ENCODE peak calls at places on chromosomes 5 and 9, in four cellular contexts. One of them, this sample, is unnamed.

GRCh38 chr5:59842999-59843398 is 50.5 kb downstream of the PDE4D start:
- DNase-seq in HepG2: no peak
- DNase-seq in GM23338: no peak
- DNase-seq in PC-9: no peak
- DNase-seq in this sample: peak; percentile 57

GRCh38 chr5:5014836-5015235 is 125.3 kb upstream of the ADAMTS16 start:
- DNase-seq in PC-9: no peak
- DNase-seq in HepG2: no peak
- DNase-seq in GM23338: peak; percentile 33
- DNase-seq in this sample: no peak

GRCh38 chr9:74765572-74765971 is 122.1 kb downstream of the TRPM6 start:
- DNase-seq in PC-9: no peak
- DNase-seq in HepG2: no peak
- DNase-seq in GM23338: no peak
- DNase-seq in this sample: no peak

GRCh38 chr9:128008171-128008570 is 27.4 kb upstream of the EEIG1 start:
- DNase-seq in GM23338: no peak
- DNase-seq in PC-9: no peak
- DNase-seq in HepG2: no peak
- DNase-seq in this sample: no peak

GRCh38 chr5:82176115-82176514 is 102.0 kb downstream of the RPS23 start:
- DNase-seq in HepG2: no peak
- DNase-seq in GM23338: no peak
- DNase-seq in PC-9: no peak
- DNase-seq in this sample: no peak

GRCh38 chr9:91949946-91950664 is at the start of gene ROR2:
- DNase-seq in PC-9: no peak
- DNase-seq in HepG2: no peak
- DNase-seq in GM23338: peak; percentile 91
- DNase-seq in this sample: peak; percentile 70

GRCh38 chr9:124348831-124349230 is 66.4 kb downstream of the PSMB7 start:
- DNase-seq in GM23338: no peak
- DNase-seq in PC-9: no peak
- DNase-seq in HepG2: no peak
- DNase-seq in this sample: no peak

GRCh38 chr9:18208166-18209059 is 265.5 kb upstream of the ADAMTSL1 start:
- DNase-seq in HepG2: peak; percentile 59
- DNase-seq in GM23338: peak; percentile 88
- DNase-seq in PC-9: no peak
- DNase-seq in this sample: peak; percentile 30

GRCh38 chr5:15573594-15573993 is 73.6 kb downstream of the FBXL7 start:
- DNase-seq in HepG2: no peak
- DNase-seq in GM23338: no peak
- DNase-seq in PC-9: no peak
- DNase-seq in this sample: peak; percentile 21

GRCh38 chr9:94806307-94806893 is 79.9 kb downstream of the AOPEP start:
- DNase-seq in GM23338: no peak
- DNase-seq in HepG2: no peak
- DNase-seq in PC-9: peak; percentile 80
- DNase-seq in this sample: no peak

GRCh38 chr9:87389936-87390335 is 107.7 kb upstream of the DAPK1 start:
- DNase-seq in PC-9: no peak
- DNase-seq in GM23338: no peak
- DNase-seq in HepG2: no peak
- DNase-seq in this sample: no peak

GRCh38 chr5:36820900-36821299 is 55.7 kb upstream of the NIPBL start:
- DNase-seq in HepG2: no peak
- DNase-seq in PC-9: no peak
- DNase-seq in GM23338: no peak
- DNase-seq in this sample: no peak

GRCh38 chr9:122325124-122325523 is 45.7 kb upstream of the PTGS1 start:
- DNase-seq in GM23338: no peak
- DNase-seq in HepG2: peak; percentile 79
- DNase-seq in PC-9: no peak
- DNase-seq in this sample: peak; percentile 32

GRCh38 chr5:167573274-167574127 is 717.9 kb upstream of the WWC1 start:
- DNase-seq in HepG2: no peak
- DNase-seq in GM23338: peak; percentile 94
- DNase-seq in PC-9: no peak
- DNase-seq in this sample: peak; percentile 70

GRCh38 chr9:106745457-106745856 is 117.5 kb upstream of the ZNF462 start:
- DNase-seq in PC-9: no peak
- DNase-seq in HepG2: no peak
- DNase-seq in GM23338: no peak
- DNase-seq in this sample: peak; percentile 19

GRCh38 chr9:106284300-106284699 is 578.7 kb upstream of the ZNF462 start:
- DNase-seq in HepG2: no peak
- DNase-seq in PC-9: no peak
- DNase-seq in GM23338: peak; percentile 63
- DNase-seq in this sample: no peak

GRCh38 chr9:125295642-125296041 is 34.0 kb downstream of the GAPVD1 start:
- DNase-seq in GM23338: no peak
- DNase-seq in PC-9: no peak
- DNase-seq in HepG2: no peak
- DNase-seq in this sample: no peak

GRCh38 chr9:79694676-79695400 is 123.1 kb downstream of the TLE4 start:
- DNase-seq in GM23338: peak; percentile 77
- DNase-seq in HepG2: no peak
- DNase-seq in PC-9: no peak
- DNase-seq in this sample: peak; percentile 94

GRCh38 chr9:106333487-106333886 is 529.5 kb upstream of the ZNF462 start:
- DNase-seq in HepG2: no peak
- DNase-seq in PC-9: no peak
- DNase-seq in GM23338: no peak
- DNase-seq in this sample: no peak

GRCh38 chr9:37191403-37192089 is 71.2 kb downstream of the ZCCHC7 start:
- DNase-seq in HepG2: no peak
- DNase-seq in PC-9: no peak
- DNase-seq in GM23338: peak; percentile 37
- DNase-seq in this sample: no peak

GRCh38 chr5:123512631-123513461 is 869 bp downstream of the CSNK1G3 start:
- DNase-seq in GM23338: peak; percentile 43
- DNase-seq in HepG2: peak; percentile 39
- DNase-seq in PC-9: peak; percentile 38
- DNase-seq in this sample: peak; percentile 31

DNA sequence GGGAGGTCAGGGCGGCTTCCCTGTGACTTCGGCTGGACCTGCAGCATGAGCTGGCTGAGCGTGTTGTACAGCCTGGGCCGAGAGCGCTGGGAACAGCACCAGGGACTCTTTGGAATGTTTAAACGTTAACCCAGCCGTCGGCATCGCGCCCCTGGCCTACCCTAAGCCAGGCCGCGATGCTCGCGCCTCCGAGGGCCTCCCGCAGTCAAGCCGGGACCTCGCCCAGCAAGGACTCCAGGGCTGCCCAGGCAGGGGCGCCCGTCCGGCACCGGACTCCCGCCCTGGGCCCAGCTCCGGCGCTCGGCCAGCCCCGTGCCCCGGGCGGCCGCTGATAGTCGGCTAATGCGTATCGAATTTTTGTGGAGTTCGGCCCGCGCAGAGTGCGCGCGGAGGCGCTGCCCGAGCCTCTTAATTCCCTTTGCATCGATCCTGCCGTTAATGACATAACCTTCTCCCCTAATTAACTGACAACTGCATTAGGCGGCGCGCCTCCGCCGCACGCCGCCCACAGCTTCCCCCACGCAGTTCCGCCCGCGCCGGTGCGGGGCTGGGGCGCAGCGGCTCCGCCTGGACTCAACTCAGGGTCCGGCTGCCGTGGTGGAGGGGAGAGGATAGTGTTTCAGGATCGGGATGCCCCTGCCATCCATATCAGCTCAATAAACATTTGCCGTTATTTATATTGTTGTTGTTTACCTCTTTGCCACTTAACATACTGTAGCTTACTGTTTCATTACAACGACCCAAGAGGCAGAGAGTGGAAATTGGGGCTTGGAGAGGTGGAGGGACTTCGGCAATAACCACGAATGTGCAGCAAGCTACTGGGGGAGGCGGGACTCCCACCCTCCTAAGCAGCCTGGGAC is 28.8 kb upstream of the CDC23 start:
- DNase-seq in HepG2: peak; percentile 15
- DNase-seq in PC-9: no peak
- DNase-seq in GM23338: peak; percentile 72
- DNase-seq in this sample: peak; percentile 23
- TF ChIP-seq EZH2 in HepG2: no peak
- TF ChIP-seq EZH2 in PC-9: no peak
- TF ChIP-seq EZH2 in GM23338: peak; percentile 52
- TF ChIP-seq EZH2 in this sample: peak; percentile 71

DNA sequence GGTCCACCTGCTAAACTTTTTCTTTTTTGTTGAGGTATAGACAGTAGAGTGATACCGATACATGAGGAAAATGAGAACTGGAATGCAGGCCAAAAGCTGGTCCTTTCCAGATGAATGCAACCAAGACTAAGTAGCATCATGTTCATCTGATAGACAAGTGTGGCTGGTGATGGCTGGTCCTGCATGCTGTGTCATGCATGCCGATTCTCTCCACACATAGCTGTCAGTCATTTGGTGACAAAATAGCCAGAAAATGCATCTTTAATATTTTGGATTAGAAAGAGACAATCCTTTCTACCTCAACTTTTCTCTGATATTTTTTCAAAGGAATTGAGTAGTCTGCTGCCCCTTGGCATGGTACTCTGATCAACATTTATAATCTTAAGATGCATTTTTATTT is 49.9 kb downstream of the ZSWIM6 start:
- DNase-seq in HepG2: no peak
- DNase-seq in PC-9: no peak
- DNase-seq in GM23338: no peak
- DNase-seq in this sample: no peak
- TF ChIP-seq CTCF in HepG2: no peak
- TF ChIP-seq CTCF in PC-9: no peak
- TF ChIP-seq CTCF in GM23338: no peak
- TF ChIP-seq CTCF in this sample: no peak

DNA sequence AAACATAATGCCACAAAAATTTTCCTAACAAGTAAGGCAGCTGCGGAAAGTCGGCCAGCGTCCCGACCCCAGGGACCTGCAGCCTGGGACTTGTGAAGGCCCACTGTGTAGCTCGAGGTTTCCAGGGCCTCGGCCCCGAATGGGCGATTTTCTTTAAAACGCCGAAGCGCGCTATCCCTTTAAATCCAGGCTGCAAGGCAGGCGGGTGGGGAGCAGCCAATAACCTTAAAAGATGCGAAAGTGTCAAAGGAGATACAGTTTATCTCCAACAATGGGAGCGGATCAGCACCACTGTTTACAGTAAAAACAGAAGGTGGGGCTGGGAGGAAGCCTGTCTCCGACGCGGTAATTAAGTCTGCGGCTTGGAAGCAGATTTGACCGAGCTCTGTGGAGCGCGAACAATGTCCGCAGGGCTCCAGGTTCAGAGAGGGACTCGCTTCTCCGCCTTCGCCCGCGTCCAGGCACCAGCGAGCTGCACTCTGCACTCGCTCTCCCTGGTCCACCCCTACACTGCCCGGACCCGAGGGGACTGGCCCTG is 1.6 kb upstream of the ZSWIM6 start:
- DNase-seq in PC-9: peak; percentile 59
- DNase-seq in GM23338: peak; percentile 77
- DNase-seq in HepG2: peak; percentile 10
- DNase-seq in this sample: peak; percentile 68
- TF ChIP-seq EZH2 in PC-9: no peak
- TF ChIP-seq EZH2 in GM23338: no peak
- TF ChIP-seq EZH2 in HepG2: peak; percentile 71
- TF ChIP-seq EZH2 in this sample: no peak

GRCh38 chr9:16725066-16725465 is 145.4 kb downstream of the BNC2 start:
- DNase-seq in PC-9: no peak
- DNase-seq in HepG2: no peak
- DNase-seq in GM23338: no peak
- DNase-seq in this sample: no peak

GRCh38 chr9:16726023-16726422 is 144.4 kb downstream of the BNC2 start:
- DNase-seq in HepG2: no peak
- DNase-seq in GM23338: peak; percentile 53
- DNase-seq in PC-9: no peak
- DNase-seq in this sample: peak; percentile 86

GRCh38 chr9:16727452-16728127 is 142.9 kb downstream of the BNC2 start:
- DNase-seq in HepG2: no peak
- DNase-seq in PC-9: no peak
- DNase-seq in GM23338: no peak
- DNase-seq in this sample: peak; percentile 46

GRCh38 chr9:16728128-16728505 is 142.4 kb downstream of the BNC2 start:
- DNase-seq in GM23338: no peak
- DNase-seq in PC-9: no peak
- DNase-seq in HepG2: no peak
- DNase-seq in this sample: peak; percentile 24

GRCh38 chr9:16726718-16727451 is 143.6 kb downstream of the BNC2 start:
- DNase-seq in GM23338: peak; percentile 87
- DNase-seq in HepG2: no peak
- DNase-seq in PC-9: peak; percentile 65
- DNase-seq in this sample: peak; percentile 88
- TF ChIP-seq CTCF in GM23338: no peak
- TF ChIP-seq CTCF in HepG2: no peak
- TF ChIP-seq CTCF in PC-9: no peak
- TF ChIP-seq CTCF in this sample: no peak

GRCh38 chr5:65535529-65535987 is 27.4 kb downstream of the CENPK start:
- DNase-seq in HepG2: no peak
- DNase-seq in PC-9: no peak
- DNase-seq in GM23338: no peak
- DNase-seq in this sample: peak; percentile 33
- TF ChIP-seq EZH2 in HepG2: no peak
- TF ChIP-seq EZH2 in PC-9: no peak
- TF ChIP-seq EZH2 in GM23338: no peak
- TF ChIP-seq EZH2 in this sample: no peak

DNA sequence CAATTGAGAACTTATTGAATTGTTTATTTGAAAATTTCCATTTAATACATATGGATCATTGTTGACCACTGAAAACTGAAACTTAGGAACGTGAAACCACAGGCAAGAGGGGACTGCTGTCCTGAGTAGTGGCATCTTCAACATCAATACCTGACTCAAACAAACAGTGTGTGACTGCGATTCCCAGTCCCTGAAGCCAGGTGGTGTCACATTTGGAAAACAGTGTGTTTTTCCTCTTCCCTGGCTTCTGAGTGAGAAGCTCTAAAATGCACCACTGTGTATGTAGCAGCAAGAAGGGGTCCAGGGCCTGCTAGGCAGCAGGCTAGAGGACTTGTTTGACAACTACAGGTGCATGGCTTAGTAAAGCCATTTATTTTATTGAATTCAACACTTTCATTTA is 10.8 kb downstream of the GAPT start:
- DNase-seq in HepG2: no peak
- DNase-seq in GM23338: peak; percentile 44
- DNase-seq in PC-9: no peak
- DNase-seq in this sample: no peak
- TF ChIP-seq CTCF in HepG2: peak; percentile 12
- TF ChIP-seq CTCF in GM23338: peak; percentile 35
- TF ChIP-seq CTCF in PC-9: no peak
- TF ChIP-seq CTCF in this sample: no peak

This sample was measured in fibroblast of lung.